ENCODE peak calls at places on chromosomes 4 and X, in seven cellular contexts. L, C, J, S, Z, Y and Q are unnamed samples.

GRCh38 chrX:114841051-114841450 is 176.4 kb downstream of the IL13RA2 start:
- DNase-seq in L (no peak), C (no peak), J (no peak), S (no peak), Z (no peak), Y (no peak), Q (no peak)

GRCh38 chr4:121693450-121693849 is 3.3 kb downstream of the ANXA5 start:
- DNase-seq in L (no peak), C (no peak), J (no peak), S (no peak), Z (no peak), Y (no peak), Q (no peak)

GRCh38 chr4:168717852-168718251 is 221.0 kb downstream of the PALLD start:
- DNase-seq in L (peak), C (no peak), J (no peak), S (no peak), Z (no peak), Y (no peak), Q (no peak)

GRCh38 chrX:9071031-9071650 is 37.2 kb upstream of the FAM9B start:
- DNase-seq in L (no peak), C (no peak), J (no peak), S (no peak), Z (no peak), Y (no peak), Q (no peak)

GRCh38 chrX:37746268-37746931 is 33.5 kb upstream of the CYBB start:
- DNase-seq in L (no peak), C (no peak), J (no peak), S (no peak), Z (no peak), Y (peak), Q (no peak)

GRCh38 chr4:46946914-46947313 is 37.9 kb upstream of the COX7B2 start:
- DNase-seq in L (peak), C (no peak), J (no peak), S (no peak), Z (no peak), Y (no peak), Q (no peak)

GRCh38 chr4:184628103-184628502 is 21.1 kb downstream of the CASP3 start:
- DNase-seq in L (no peak), C (no peak), J (no peak), S (no peak), Z (no peak), Y (no peak), Q (no peak)

GRCh38 chr4:157996598-157996997 is 176.2 kb downstream of the GASK1B start:
- DNase-seq in L (no peak), C (no peak), J (no peak), S (no peak), Z (no peak), Y (no peak), Q (no peak)

GRCh38 chr4:142274137-142274536 is 572.0 kb downstream of the INPP4B start:
- DNase-seq in L (peak), C (no peak), J (no peak), S (no peak), Z (no peak), Y (no peak), Q (no peak)

GRCh38 chrX:30278365-30278764 is 30.8 kb downstream of the NR0B1 start:
- DNase-seq in L (peak), C (no peak), J (no peak), S (no peak), Z (no peak), Y (no peak), Q (no peak)

GRCh38 chr4:102438396-102438795 is 62.8 kb upstream of the NFKB1 start:
- DNase-seq in L (no peak), C (no peak), J (no peak), S (no peak), Z (no peak), Y (no peak), Q (no peak)

GRCh38 chr4:110211007-110211769 is 12.8 kb upstream of the ELOVL6 start:
- DNase-seq in L (peak), C (peak), J (no peak), S (peak), Z (no peak), Y (peak), Q (no peak)

GRCh38 chrX:19888419-19888879 is 1.0 kb upstream of the SH3KBP1 start:
- DNase-seq in L (peak), C (peak), J (no peak), S (peak), Z (no peak), Y (peak), Q (no peak)

GRCh38 chr4:137375111-137375850 is 157.0 kb downstream of the PCDH18 start:
- DNase-seq in L (peak), C (no peak), J (no peak), S (no peak), Z (no peak), Y (no peak), Q (no peak)

GRCh38 chr4:181650033-181650825 is 593.0 kb upstream of the TENM3 start:
- DNase-seq in L (peak), C (no peak), J (no peak), S (no peak), Z (no peak), Y (no peak), Q (no peak)